ENCODE peak calls at places on chromosome 2, in four cellular contexts. D, A, G and T are unnamed samples.

GRCh38 chr2:121075641-121076500 is 209.1 kb downstream of the TFCP2L1 start:
- DNase-seq in D (no peak), A (peak; percentile 28), G (no peak), T (no peak)

GRCh38 chr2:73984922-73985317 is 210 bp downstream of the TET3 start:
- DNase-seq in D (peak; percentile 75), A (peak; percentile 36), G (peak; percentile 86), T (no peak)

GRCh38 chr2:100109986-100110980 is 32.1 kb downstream of the AFF3 start:
- DNase-seq in D (no peak), A (no peak), G (no peak), T (peak; percentile 88)

GRCh38 chr2:72619622-72620021 is 206.2 kb downstream of the EXOC6B start:
- DNase-seq in D (no peak), A (no peak), G (no peak), T (no peak)

GRCh38 chr2:68900496-68901198 is 29.4 kb upstream of the BMP10 start:
- DNase-seq in D (no peak), A (no peak), G (no peak), T (no peak)

GRCh38 chr2:157301323-157301722 is 24.3 kb downstream of the ERMN start:
- DNase-seq in D (no peak), A (no peak), G (no peak), T (no peak)

GRCh38 chr2:223560704-223561435 is 41.3 kb downstream of the SCG2 start:
- DNase-seq in D (no peak), A (peak; percentile 33), G (no peak), T (no peak)

GRCh38 chr2:60806595-60806987 is 50.5 kb downstream of the PAPOLG start:
- DNase-seq in D (no peak), A (no peak), G (no peak), T (peak; percentile 55)

GRCh38 chr2:132975490-132976105 is 305.6 kb upstream of the LYPD1 start:
- DNase-seq in D (no peak), A (no peak), G (no peak), T (no peak)

GRCh38 chr2:229346801-229347540 is 75.9 kb upstream of the PID1 start:
- DNase-seq in D (no peak), A (no peak), G (no peak), T (no peak)

GRCh38 chr2:226791056-226791486 is 8.5 kb downstream of the IRS1 start:
- DNase-seq in D (no peak), A (no peak), G (peak; percentile 63), T (no peak)

GRCh38 chr2:207122914-207123744 is 42.6 kb downstream of the KLF7 start:
- DNase-seq in D (peak; percentile 14), A (no peak), G (no peak), T (no peak)

GRCh38 chr2:30462131-30462857 is 15.2 kb downstream of the LCLAT1 start:
- DNase-seq in D (no peak), A (no peak), G (no peak), T (no peak)

GRCh38 chr2:109317471-109318090 is 188.6 kb downstream of the SH3RF3 start:
- DNase-seq in D (no peak), A (no peak), G (no peak), T (no peak)

GRCh38 chr2:109320195-109320935 is 191.4 kb downstream of the SH3RF3 start:
- DNase-seq in D (no peak), A (no peak), G (no peak), T (no peak)

GRCh38 chr2:109318949-109319342 is 189.9 kb downstream of the SH3RF3 start:
- DNase-seq in D (no peak), A (no peak), G (no peak), T (no peak)

GRCh38 chr2:109316091-109316490 is 187.1 kb downstream of the SH3RF3 start:
- DNase-seq in D (no peak), A (no peak), G (no peak), T (no peak)

DNA sequence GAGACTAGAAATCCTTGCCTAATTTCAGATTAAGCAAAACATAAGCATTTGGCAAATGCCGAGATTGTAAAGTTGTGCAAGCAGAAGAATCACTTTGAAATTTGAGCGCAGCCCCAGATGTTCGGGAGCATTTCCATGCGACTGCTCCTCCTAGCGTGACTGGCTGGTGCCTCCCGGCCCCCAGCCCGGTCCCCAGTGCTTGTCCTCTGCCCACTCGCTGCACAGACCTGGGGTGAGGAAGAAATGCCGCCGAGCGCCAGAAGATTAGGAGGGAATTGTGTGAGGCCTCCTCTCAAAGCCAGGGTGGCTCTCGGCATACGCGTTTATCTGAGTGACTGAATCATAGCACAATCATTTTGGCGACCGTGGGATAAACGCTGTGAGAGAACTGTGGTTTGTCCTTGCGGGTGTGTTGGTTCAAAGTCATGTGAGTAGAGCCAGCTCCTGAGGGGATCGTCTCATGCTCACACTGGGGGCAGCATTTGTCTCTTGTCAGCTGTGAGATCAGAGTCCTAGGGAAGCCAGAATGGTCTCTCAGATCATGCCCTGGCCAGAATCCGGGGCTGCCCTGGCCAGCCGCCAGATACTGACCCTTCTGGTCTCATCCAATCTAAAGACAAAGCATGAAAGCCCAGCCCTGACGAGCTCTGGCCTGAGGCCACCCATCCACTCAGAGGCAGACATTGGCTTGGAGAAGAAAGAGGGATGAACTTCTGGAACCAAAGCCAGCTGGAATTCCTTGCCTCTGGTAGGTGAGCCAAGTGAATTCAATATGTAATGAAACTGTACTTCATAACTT is 189.3 kb downstream of the SH3RF3 start:
- DNase-seq in D (no peak), A (no peak), G (no peak), T (no peak)
- TF ChIP-seq CTCF in D (no peak), A (no peak), G (no peak), T (no peak)

GRCh38 chr2:27378809-27379290 is 1.7 kb downstream of the ZNF513 start:
- DNase-seq in D (no peak), A (no peak), G (no peak), T (peak; percentile 79)

GRCh38 chr2:27376866-27377617 is 3.5 kb downstream of the ZNF513 start:
- DNase-seq in D (no peak), A (no peak), G (peak; percentile 77), T (no peak)

GRCh38 chr2:27377618-27378095 is 2.9 kb downstream of the ZNF513 start:
- DNase-seq in D (no peak), A (no peak), G (no peak), T (no peak)

GRCh38 chr2:27379383-27379839 is 1.1 kb downstream of the ZNF513 start:
- DNase-seq in D (no peak), A (no peak), G (no peak), T (no peak)

GRCh38 chr2:27378096-27378808 is 2.3 kb downstream of the ZNF513 start:
- DNase-seq in D (peak; percentile 34), A (peak; percentile 22), G (no peak), T (peak; percentile 78)
- TF ChIP-seq CTCF in D (no peak), A (peak; percentile 39), G (no peak), T (no peak)

DNA sequence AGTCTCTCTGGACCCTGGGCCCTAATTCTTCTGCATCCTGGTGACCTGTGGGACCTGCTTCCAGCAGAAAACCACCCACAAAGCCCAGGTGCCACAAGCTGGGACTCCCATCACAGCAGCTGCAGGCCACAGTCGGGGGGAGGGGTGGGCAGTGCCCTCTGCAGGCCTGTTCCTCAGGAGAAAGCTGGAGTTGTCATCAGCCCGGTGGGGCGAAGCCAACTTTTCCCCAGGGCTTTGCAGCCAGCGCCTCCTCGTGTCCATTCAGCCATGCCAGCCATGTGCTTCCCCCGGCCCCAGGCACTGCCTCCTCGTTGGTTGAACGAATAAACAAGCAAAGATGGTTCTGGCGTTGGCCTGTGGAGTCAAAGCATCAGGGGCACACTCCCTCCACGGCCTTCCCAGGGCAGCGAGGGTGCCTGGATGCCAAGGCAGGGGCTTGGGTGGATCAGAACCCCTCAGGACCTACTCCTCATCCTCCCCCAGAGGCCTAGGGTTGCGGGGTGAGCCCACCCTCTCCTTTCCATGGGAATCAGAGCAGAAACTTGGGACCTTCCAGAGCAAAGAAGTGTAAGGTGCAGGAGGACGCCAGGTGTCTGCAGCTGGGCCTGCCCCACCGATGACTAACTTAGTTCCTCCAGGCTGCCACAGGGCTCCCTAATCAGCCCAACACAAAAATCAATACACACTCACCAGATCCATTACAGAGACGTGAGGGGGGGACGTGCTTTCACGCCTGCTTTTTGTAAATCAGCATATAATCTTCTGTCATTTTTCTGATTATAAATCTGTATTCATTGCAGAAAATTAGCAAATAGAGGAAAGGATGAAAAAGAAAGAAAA is 75.7 kb upstream of the RAB6C start:
- DNase-seq in D (no peak), A (no peak), G (no peak), T (no peak)
- TF ChIP-seq CTCF in D (no peak), A (no peak), G (no peak), T (no peak)

DNA sequence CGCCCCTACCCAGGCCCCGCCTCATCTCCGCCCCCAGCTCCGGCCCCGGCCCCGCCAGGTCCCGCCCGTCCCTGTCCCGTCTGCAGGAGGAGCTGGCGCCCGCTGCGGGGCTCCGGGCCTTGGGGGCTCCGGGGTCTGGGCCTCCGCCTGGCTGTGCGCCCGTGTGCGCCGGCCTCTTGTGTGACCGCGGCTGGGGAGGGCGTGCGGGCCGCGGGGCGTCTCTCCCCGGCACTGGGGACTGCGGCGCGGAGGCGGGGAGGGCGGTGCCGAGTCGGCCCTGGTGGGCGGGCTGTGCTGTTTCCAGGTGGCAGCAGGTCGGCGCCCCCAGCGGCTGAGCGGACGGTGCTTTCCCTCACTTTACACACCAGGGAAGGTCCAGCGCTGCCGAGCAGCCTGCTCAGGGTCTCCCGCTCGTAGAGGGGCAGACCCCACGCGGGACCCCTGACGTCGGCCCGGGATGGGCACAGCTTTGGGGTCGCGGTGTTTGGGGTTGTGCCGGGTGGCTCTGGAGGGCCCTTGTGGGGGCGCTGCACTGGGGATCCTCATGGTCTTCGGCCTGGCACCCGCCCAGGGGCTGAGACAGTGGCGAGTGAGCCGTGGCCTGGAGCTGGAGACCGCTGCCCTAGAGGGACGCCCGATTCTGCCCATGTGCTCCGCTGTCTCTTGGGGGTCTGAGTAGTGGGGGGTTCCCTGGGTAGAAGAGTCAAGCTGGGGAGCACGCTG is 727 bp downstream of the ING5 start:
- DNase-seq in D (peak; percentile 92), A (peak; percentile 80), G (peak; percentile 94), T (peak; percentile 97)
- TF ChIP-seq CTCF in D (peak; percentile 50), A (peak; percentile 49), G (peak; percentile 45), T (peak; percentile 56)

DNA sequence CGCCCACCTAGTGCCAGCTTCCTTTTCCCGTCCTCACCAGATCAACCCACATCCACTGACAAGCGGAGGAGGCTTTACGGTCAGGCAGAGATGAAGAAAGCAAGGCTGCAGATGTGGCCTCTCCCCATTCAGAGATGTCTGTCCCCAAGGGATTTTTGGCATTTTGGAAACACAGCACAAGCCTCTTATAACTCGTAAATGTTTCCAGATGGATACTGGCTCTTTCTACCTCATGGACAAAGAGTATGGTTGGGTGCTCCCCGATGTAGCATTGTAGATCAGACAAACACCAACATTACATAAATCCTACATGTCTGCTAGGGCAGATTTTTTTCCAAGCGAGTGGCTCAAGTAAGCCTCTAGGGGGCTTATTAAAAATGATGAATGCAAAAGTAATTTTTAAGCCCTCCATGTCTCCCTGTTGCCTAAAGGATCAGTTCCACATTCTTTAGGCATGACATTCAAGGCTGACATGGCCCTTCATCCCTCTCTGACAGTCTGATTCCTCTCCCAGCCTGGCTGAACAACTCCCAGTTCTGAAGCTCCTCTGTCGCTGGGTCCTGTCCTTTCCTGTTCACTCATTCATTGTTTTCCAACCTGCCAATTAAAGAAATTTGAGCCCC is 11.7 kb downstream of the VIT start:
- DNase-seq in D (no peak), A (no peak), G (no peak), T (no peak)
- TF ChIP-seq CTCF in D (no peak), A (no peak), G (no peak), T (no peak)

DNA sequence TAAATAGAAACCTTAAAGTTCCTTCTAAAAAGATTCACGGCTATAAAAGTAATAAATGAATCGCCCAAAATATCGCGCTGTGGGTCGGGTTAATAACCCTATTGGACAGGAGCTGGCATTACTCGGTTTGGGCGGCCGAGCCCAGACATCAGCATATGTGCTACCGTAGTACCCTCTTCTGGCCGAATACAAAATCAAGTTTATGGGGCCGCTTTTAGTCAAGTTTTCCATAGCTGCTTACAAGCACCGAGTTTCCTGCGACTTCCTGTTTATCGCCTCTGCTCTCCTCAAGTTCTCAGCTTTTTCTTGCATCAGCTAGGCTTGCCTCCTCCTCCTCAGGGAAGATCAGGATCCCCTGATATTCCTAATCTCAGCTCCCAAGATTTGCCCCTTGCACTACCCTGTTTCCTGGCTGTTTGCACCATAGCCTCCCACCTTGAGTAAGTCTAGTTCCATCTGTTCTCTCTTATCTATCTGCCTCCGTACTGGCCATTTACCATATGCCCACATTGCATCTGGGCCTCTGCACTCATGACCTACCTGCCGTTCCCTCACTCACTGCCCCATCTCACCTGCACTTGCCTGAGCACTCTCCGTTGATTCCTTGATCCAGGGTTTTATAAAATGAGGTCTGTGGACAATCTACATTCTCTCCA is 56.1 kb downstream of the SLC35F5 start:
- DNase-seq in D (no peak), A (no peak), G (no peak), T (peak; percentile 86)
- TF ChIP-seq CTCF in D (no peak), A (no peak), G (no peak), T (peak; percentile 67)